ENCODE peak calls at places on chromosomes 11 and 22, in eight cellular contexts. V is NCI-H524; Y is MCF 10A; C is iPS-NIHi11; D is activated CD8-positive, alpha-beta memory T cell treated with anti-CD3 and anti-CD28 coated beads, Interleukin-2, amount 50 U/mL, for 4 hours; J is stimulated activated CD4-positive, alpha-beta T cell treated with anti-CD3 and anti-CD28 coated beads, Interleukin-4, amount 100 ng/mL, for 4 hours; W is HTR-8/SVneo; X is iris pigment epithelial cell. I is an unnamed sample.

GRCh38 chr22:35609261-35609660 is 7.9 kb downstream of the MB start:
- DNase-seq in V (no peak), J (no peak), D (no peak), C (no peak), W (no peak), X (no peak), Y (no peak), I (no peak)

GRCh38 chr11:85627332-85627997 is at the start of gene DLG2:
- DNase-seq in W (peak), X (peak), J (no peak), Y (peak), C (no peak), D (no peak), V (peak), I (peak)

GRCh38 chr11:69076129-69076791 is 27.5 kb downstream of the TPCN2 start:
- DNase-seq in D (no peak), Y (no peak), V (no peak), W (no peak), J (no peak), C (no peak), X (peak), I (peak)

GRCh38 chr11:126607776-126608625 is 252.5 kb downstream of the ST3GAL4 start:
- DNase-seq in Y (no peak), C (no peak), J (no peak), V (peak), X (no peak), D (no peak), W (no peak), I (no peak)

GRCh38 chr22:30694638-30695350 is at the start of gene OSBP2:
- DNase-seq in D (peak), J (peak), V (peak), X (no peak), W (no peak), C (peak), Y (no peak), I (no peak)

GRCh38 chr22:42752230-42752746 is 31.6 kb upstream of the A4GALT start:
- DNase-seq in X (no peak), W (no peak), D (no peak), V (peak), Y (no peak), C (no peak), J (no peak), I (no peak)

GRCh38 chr11:111911563-111912401 is at the start of gene CRYAB:
- DNase-seq in C (peak), X (peak), Y (peak), V (no peak), J (no peak), D (no peak), W (peak), I (peak)

GRCh38 chr11:36346562-36347383 is 50.7 kb downstream of the PRR5L start:
- DNase-seq in Y (no peak), W (no peak), J (no peak), V (no peak), D (no peak), X (peak), C (no peak), I (peak)

GRCh38 chr11:63829823-63830489 is 9.0 kb upstream of the MARK2 start:
- DNase-seq in D (no peak), Y (no peak), X (no peak), C (peak), W (peak), V (peak), J (no peak), I (peak)

GRCh38 chr11:111540921-111541208 is 345 bp downstream of the LAYN start:
- DNase-seq in C (no peak), D (no peak), Y (no peak), X (no peak), W (no peak), J (no peak), V (peak), I (no peak)

GRCh38 chr22:39839917-39840510 is 53.5 kb downstream of the ENTHD1 start:
- DNase-seq in V (no peak), J (peak), X (no peak), Y (no peak), W (no peak), C (no peak), D (no peak), I (no peak)

GRCh38 chr11:117384045-117384444 is 56.4 kb downstream of the CEP164 start:
- DNase-seq in W (peak), J (no peak), C (no peak), Y (peak), D (no peak), X (peak), V (no peak), I (peak)

GRCh38 chr11:116913000-116913399 is 75.6 kb upstream of the APOA1 start:
- DNase-seq in W (no peak), X (peak), D (no peak), Y (peak), V (no peak), C (no peak), J (no peak), I (peak)

GRCh38 chr11:63737718-63738117 is 30.9 kb downstream of the ZFTA start:
- DNase-seq in V (no peak), X (no peak), C (no peak), D (no peak), W (no peak), J (no peak), Y (no peak), I (no peak)

GRCh38 chr11:28657378-28658030 is 549.3 kb downstream of the METTL15 start:
- DNase-seq in V (no peak), D (no peak), X (peak), Y (peak), W (no peak), J (no peak), C (no peak), I (peak)